ENCODE peak calls at places on chromosomes 16 and 17, in six cellular contexts. B, S, F, H, Q and N are unnamed samples.

GRCh38 chr16:27859020-27859419 is 204.5 kb downstream of the GSG1L start:
- DNase-seq in B (no peak), H (no peak), F (no peak), S (no peak), Q (no peak), N (no peak)

GRCh38 chr16:24645739-24646645 is 83.5 kb upstream of the TNRC6A start:
- DNase-seq in H (no peak), Q (peak; percentile 99), S (no peak), B (no peak), F (peak; percentile 86), N (no peak)

GRCh38 chr16:68436581-68436980 is 11.7 kb downstream of the SMPD3 start:
- DNase-seq in S (no peak), Q (no peak), H (no peak), F (no peak), B (no peak), N (no peak)

GRCh38 chr16:19179890-19180490 is 11.9 kb downstream of the SYT17 start:
- DNase-seq in F (peak; percentile 56), B (peak; percentile 16), Q (no peak), H (no peak), S (no peak), N (no peak)

GRCh38 chr16:57297856-57298255 is 13.4 kb upstream of the PLLP start:
- DNase-seq in S (no peak), F (no peak), Q (no peak), B (peak; percentile 46), H (no peak), N (peak; percentile 45)

GRCh38 chr17:50626037-50626574 is 8.6 kb upstream of the ABCC3 start:
- DNase-seq in Q (no peak), H (peak; percentile 73), B (peak; percentile 62), S (peak; percentile 84), F (peak; percentile 84), N (peak; percentile 51)

GRCh38 chr17:21313320-21313719 is 28.8 kb downstream of the MAP2K3 start:
- DNase-seq in S (no peak), Q (no peak), H (no peak), B (no peak), F (no peak), N (no peak)

GRCh38 chr17:83189013-83189672 is 109.7 kb downstream of the METRNL start:
- DNase-seq in Q (no peak), H (no peak), F (no peak), B (no peak), S (peak; percentile 31), N (no peak)

GRCh38 chr17:45294506-45294905 is 22.3 kb downstream of the MAP3K14 start:
- DNase-seq in H (no peak), B (no peak), S (no peak), Q (peak; percentile 75), F (peak; percentile 62), N (no peak)

GRCh38 chr16:31452631-31453106 is 6.6 kb upstream of the ARMC5 start:
- DNase-seq in Q (peak; percentile 91), B (no peak), H (no peak), S (no peak), F (peak; percentile 64), N (no peak)

GRCh38 chr16:57140866-57141668 is 44.8 kb downstream of the PSME3IP1 start:
- DNase-seq in F (no peak), Q (no peak), B (no peak), S (no peak), H (no peak), N (no peak)

GRCh38 chr16:30378236-30379164 is 3.9 kb downstream of the SEPTIN1 start:
- DNase-seq in B (peak; percentile 99), S (peak; percentile 98), Q (peak; percentile 72), F (peak; percentile 95), H (peak; percentile 92), N (peak; percentile 100)

GRCh38 chr17:28524476-28525415 is 18.6 kb downstream of the FOXN1 start:
- DNase-seq in S (no peak), Q (peak; percentile 39), B (no peak), F (peak; percentile 71), H (no peak), N (no peak)

GRCh38 chr17:58302171-58302918 is 21.6 kb upstream of the MPO start:
- DNase-seq in F (no peak), Q (no peak), H (no peak), S (peak; percentile 30), B (no peak), N (no peak)

GRCh38 chr17:59534583-59534982 is 30.8 kb upstream of the DHX40 start:
- DNase-seq in S (no peak), H (no peak), F (peak; percentile 48), B (no peak), Q (no peak), N (no peak)

GRCh38 chr17:57875109-57876022 is 25.5 kb upstream of the MRPS23 start:
- DNase-seq in S (peak; percentile 81), H (peak; percentile 72), Q (peak; percentile 89), F (peak; percentile 99), B (no peak), N (no peak)

GRCh38 chr17:10748475-10749110 is 18.8 kb upstream of the TMEM220 start:
- DNase-seq in H (no peak), F (no peak), Q (no peak), S (no peak), B (no peak), N (no peak)

GRCh38 chr17:19659366-19660177 is 11.0 kb downstream of the ALDH3A2 start:
- DNase-seq in S (no peak), B (no peak), F (no peak), Q (no peak), H (no peak), N (no peak)

GRCh38 chr16:1090620-1091587 is 5.1 kb downstream of the C1QTNF8 start:
- DNase-seq in B (no peak), F (no peak), H (no peak), S (no peak), Q (no peak), N (no peak)

GRCh38 chr17:67666710-67667109 is 51.0 kb upstream of the NOL11 start:
- DNase-seq in B (no peak), F (no peak), S (no peak), Q (no peak), H (no peak), N (no peak)

GRCh38 chr16:82701302-82702022 is 74.7 kb downstream of the CDH13 start:
- DNase-seq in Q (no peak), B (no peak), H (no peak), S (no peak), F (no peak), N (no peak)

GRCh38 chr17:17685775-17686291 is 4.6 kb downstream of the RAI1 start:
- DNase-seq in S (no peak), B (no peak), Q (no peak), H (no peak), F (peak; percentile 82), N (no peak)

GRCh38 chr17:51258756-51259573 is 884 bp downstream of the MBTD1 start:
- DNase-seq in F (peak; percentile 15), B (no peak), Q (no peak), H (no peak), S (peak; percentile 47), N (no peak)

GRCh38 chr17:79686476-79686875 is 44.3 kb upstream of the ENPP7 start:
- DNase-seq in Q (no peak), H (no peak), B (no peak), F (no peak), S (no peak), N (no peak)

GRCh38 chr17:50060951-50061712 is 5.2 kb downstream of the ITGA3 start:
- DNase-seq in H (no peak), S (no peak), B (no peak), Q (no peak), F (no peak), N (no peak)

GRCh38 chr17:74042744-74043486 is 160.6 kb upstream of the RPL38 start:
- DNase-seq in B (no peak), H (no peak), F (peak; percentile 92), Q (peak; percentile 73), S (no peak), N (no peak)

GRCh38 chr17:3710951-3711383 is 12.7 kb upstream of the HASPIN start:
- DNase-seq in H (no peak), F (peak; percentile 52), Q (no peak), S (no peak), B (peak; percentile 52), N (peak; percentile 55)

GRCh38 chr17:45299311-45299710 is 17.5 kb downstream of the MAP3K14 start:
- DNase-seq in Q (no peak), H (no peak), B (no peak), S (no peak), F (no peak), N (no peak)

GRCh38 chr17:80847506-80848230 is 144.0 kb upstream of the CHMP6 start:
- DNase-seq in Q (no peak), S (no peak), H (no peak), F (no peak), B (peak; percentile 50), N (peak; percentile 75)

GRCh38 chr17:64378890-64379354 is 11.7 kb downstream of the PECAM1 start:
- DNase-seq in S (no peak), F (no peak), H (no peak), Q (no peak), B (no peak), N (no peak)